ENCODE peak calls at places on chromosomes 13 and 19, in five cellular contexts. C is ovary, N is HepG2, Y is tibial nerve, K is transverse colon. R is an unnamed sample.

GRCh38 chr13:99339736-99340392 is 32.7 kb upstream of the GPR183 start:
- DNase-seq in C (no peak), N (no peak), Y (no peak), K (peak), R (no peak)

GRCh38 chr13:40191186-40191980 is 475.1 kb downstream of the FOXO1 start:
- DNase-seq in C (no peak), N (no peak), Y (no peak), K (no peak), R (no peak)

GRCh38 chr19:24055548-24055947 is 31.4 kb upstream of the ZNF254 start:
- DNase-seq in C (no peak), N (no peak), Y (no peak), K (no peak), R (no peak)

GRCh38 chr19:10871711-10872550 is 578 bp downstream of the CARM1 start:
- DNase-seq in C (peak), N (no peak), Y (no peak), K (peak), R (no peak)

GRCh38 chr13:24004971-24005370 is 107.7 kb upstream of the C1QTNF9B start:
- DNase-seq in C (no peak), N (no peak), Y (no peak), K (no peak), R (no peak)

GRCh38 chr13:35699181-35699580 is 222.7 kb upstream of the MAB21L1 start:
- DNase-seq in C (no peak), N (no peak), Y (no peak), K (no peak), R (peak)

GRCh38 chr19:51101171-51101865 is 6.9 kb downstream of the CTU1 start:
- DNase-seq in C (no peak), N (no peak), Y (no peak), K (no peak), R (no peak)

GRCh38 chr13:48731957-48732569 is 78.3 kb downstream of the CYSLTR2 start:
- DNase-seq in C (no peak), N (peak), Y (no peak), K (peak), R (no peak)

GRCh38 chr13:36341718-36342117 is 4.5 kb downstream of the SPART start:
- DNase-seq in C (no peak), N (no peak), Y (no peak), K (no peak), R (no peak)

GRCh38 chr13:108322206-108322824 is 52.8 kb downstream of the TNFSF13B start:
- DNase-seq in C (no peak), N (peak), Y (no peak), K (no peak), R (no peak)

GRCh38 chr19:16896098-16896912 is 7.5 kb downstream of the F2RL3 start:
- DNase-seq in C (peak), N (no peak), Y (no peak), K (peak), R (peak)

GRCh38 chr19:2461751-2462634 is 5.2 kb upstream of the LMNB2 start:
- DNase-seq in C (peak), N (no peak), Y (no peak), K (peak), R (no peak)

GRCh38 chr13:97223711-97224461 is 1.8 kb downstream of the MBNL2 start:
- DNase-seq in C (peak), N (peak), Y (no peak), K (peak), R (no peak)

GRCh38 chr13:19150226-19150625 is 31.4 kb downstream of the TUBA3C start:
- DNase-seq in C (no peak), N (no peak), Y (no peak), K (no peak), R (no peak)

GRCh38 chr19:29001006-29001921 is 211.7 kb downstream of the UQCRFS1 start:
- DNase-seq in C (peak), N (no peak), Y (no peak), K (no peak), R (no peak)

GRCh38 chr19:55540619-55541018 is 3.7 kb upstream of the SBK2 start:
- DNase-seq in C (no peak), N (no peak), Y (no peak), K (no peak), R (no peak)

GRCh38 chr19:41351339-41352245 is 2.1 kb downstream of the TGFB1 start:
- DNase-seq in C (peak), N (no peak), Y (no peak), K (peak), R (peak)

GRCh38 chr13:102231486-102231885 is 170.4 kb downstream of the FGF14 start:
- DNase-seq in C (no peak), N (no peak), Y (no peak), K (no peak), R (no peak)

GRCh38 chr13:39016087-39016486 is 21.8 kb downstream of the PROSER1 start:
- DNase-seq in C (no peak), N (no peak), Y (no peak), K (no peak), R (no peak)

GRCh38 chr13:51767100-51767499 is 36.9 kb downstream of the DHRS12 start:
- DNase-seq in C (no peak), N (no peak), Y (no peak), K (no peak), R (no peak)

GRCh38 chr19:3899531-3900294 is 19.2 kb downstream of the ATCAY start:
- DNase-seq in C (no peak), N (no peak), Y (no peak), K (peak), R (no peak)

GRCh38 chr19:33819496-33819874 is 22.8 kb downstream of the KCTD15 start:
- DNase-seq in C (no peak), N (no peak), Y (no peak), K (no peak), R (no peak)

GRCh38 chr19:7856679-7857663 is 17.2 kb downstream of the PRR36 start:
- DNase-seq in C (no peak), N (no peak), Y (no peak), K (no peak), R (no peak)

GRCh38 chr13:35857769-35858168 is 273.4 kb downstream of the DCLK1 start:
- DNase-seq in C (no peak), N (no peak), Y (no peak), K (no peak), R (no peak)

GRCh38 chr19:15836345-15836594 is 20.8 kb upstream of the OR10H1 start:
- DNase-seq in C (no peak), N (no peak), Y (no peak), K (no peak), R (no peak)

GRCh38 chr19:57720878-57721277 is 6.5 kb downstream of the ZNF671 start:
- DNase-seq in C (no peak), N (no peak), Y (no peak), K (no peak), R (no peak)

GRCh38 chr19:55973982-55974381 is 12.6 kb upstream of the NLRP5 start:
- DNase-seq in C (no peak), N (no peak), Y (no peak), K (no peak), R (no peak)

GRCh38 chr19:48403606-48404005 is 10.1 kb downstream of the GRIN2D start:
- DNase-seq in C (no peak), N (peak), Y (no peak), K (peak), R (no peak)

GRCh38 chr19:33241530-33242101 is 16.0 kb upstream of the SLC7A10 start:
- DNase-seq in C (no peak), N (no peak), Y (no peak), K (peak), R (no peak)

GRCh38 chr19:2661615-2662014 is 40.9 kb downstream of the GNG7 start:
- DNase-seq in C (no peak), N (no peak), Y (no peak), K (no peak), R (no peak)

GRCh38 chr19:4368128-4368820 is 24.9 kb downstream of the MPND start:
- DNase-seq in C (no peak), N (no peak), Y (no peak), K (no peak), R (no peak)

GRCh38 chr13:32023096-32023495 is 8.5 kb upstream of the FRY start:
- DNase-seq in C (no peak), N (no peak), Y (no peak), K (no peak), R (no peak)

GRCh38 chr13:30493670-30494381 is 28.1 kb upstream of the HMGB1 start:
- DNase-seq in C (no peak), N (no peak), Y (no peak), K (no peak), R (no peak)

GRCh38 chr19:21612403-21612872 is 107.0 kb downstream of the ZNF429 start:
- DNase-seq in C (no peak), N (no peak), Y (no peak), K (no peak), R (no peak)

DNA sequence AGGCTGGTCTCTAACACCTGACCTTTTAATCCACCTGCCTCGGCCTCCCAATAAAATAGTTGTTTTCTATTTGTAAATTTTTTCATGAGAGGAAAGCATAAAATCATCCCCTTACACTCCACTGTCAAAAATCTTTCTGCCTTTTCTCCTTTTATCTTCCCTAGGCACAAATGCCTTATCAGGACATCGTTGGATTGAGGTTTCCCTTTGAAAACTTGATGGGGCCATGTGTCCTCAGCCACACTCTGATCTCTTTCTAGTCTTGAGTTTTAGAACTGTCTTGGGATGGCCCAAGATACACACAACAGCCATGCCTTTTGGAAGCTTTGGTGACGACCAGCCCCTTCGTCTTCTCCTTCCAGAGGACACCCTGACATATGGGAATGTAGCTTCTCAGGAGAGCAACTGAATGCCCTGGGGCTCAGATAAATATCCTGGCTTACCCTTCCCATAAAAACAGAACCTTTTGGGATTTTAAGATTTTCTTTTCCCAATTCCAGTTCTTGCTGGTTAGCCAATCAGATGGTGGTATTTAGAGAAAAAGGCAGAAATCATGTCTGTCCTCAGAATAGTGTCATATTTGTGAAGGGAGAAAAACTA is 112.4 kb downstream of the ZNF429 start:
- DNase-seq in C (no peak), N (no peak), Y (no peak), K (no peak), R (no peak)
- TF ChIP-seq EP300 in C (no peak), N (no peak), Y (no peak), K (no peak), R (no peak)

DNA sequence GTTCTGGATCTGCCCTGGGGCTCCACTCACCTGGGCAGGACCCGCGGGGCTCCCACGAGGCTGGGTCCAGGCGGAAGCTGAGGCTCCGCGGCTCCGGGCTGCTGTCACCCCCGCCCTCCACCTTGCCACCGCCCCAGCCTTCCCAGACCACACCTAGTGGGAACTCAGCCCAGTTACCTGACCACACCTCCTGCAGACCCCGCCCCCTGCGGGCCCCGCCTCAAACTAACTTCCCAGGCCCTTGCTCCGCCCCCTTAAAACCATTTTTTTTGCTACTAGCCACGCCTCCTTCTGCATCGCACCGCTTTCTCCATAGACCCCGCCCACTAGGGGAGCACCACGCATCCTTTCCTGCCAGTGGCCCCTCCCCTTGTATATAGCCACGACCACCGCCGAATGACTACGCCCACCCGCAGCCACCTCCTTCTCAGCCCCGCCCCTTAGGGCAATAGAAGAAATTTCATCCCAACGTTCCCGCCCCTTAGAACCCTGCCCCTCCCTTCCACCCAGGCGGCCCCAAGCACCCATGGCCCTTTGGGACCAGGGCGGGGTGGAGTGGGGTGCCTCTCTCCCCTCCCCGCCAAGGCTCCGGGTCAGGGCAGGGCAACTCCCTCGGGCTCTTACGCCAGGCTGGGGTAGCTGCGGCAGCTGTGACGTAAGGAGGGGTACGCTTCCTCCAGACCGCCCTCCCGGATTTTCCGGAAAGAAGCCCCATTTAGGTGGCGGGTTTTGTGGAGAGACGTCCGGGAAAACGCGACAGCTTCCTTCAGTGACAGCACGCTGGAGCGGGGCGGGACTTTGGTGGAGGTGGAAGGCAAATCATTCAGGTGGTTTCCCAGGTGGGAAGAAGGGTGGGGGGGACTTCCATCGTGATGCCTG is at the start of gene SH2D3A:
- DNase-seq in C (no peak), N (peak), Y (no peak), K (peak), R (peak)
- H3K27ac ChIP-seq in C (no peak), N (no peak), Y (no peak), K (peak), R (peak)

GRCh38 chr13:46463719-46464118 is 76.7 kb upstream of the RUBCNL start:
- DNase-seq in C (no peak), N (no peak), Y (no peak), K (no peak), R (no peak)

GRCh38 chr13:46468570-46468969 is 81.5 kb upstream of the RUBCNL start:
- DNase-seq in C (no peak), N (no peak), Y (no peak), K (no peak), R (no peak)

GRCh38 chr13:46473806-46474205 is 79.2 kb upstream of the LRCH1 start:
- DNase-seq in C (no peak), N (no peak), Y (no peak), K (no peak), R (no peak)

GRCh38 chr13:46472384-46472783 is 80.6 kb upstream of the LRCH1 start:
- DNase-seq in C (no peak), N (no peak), Y (no peak), K (no peak), R (no peak)

DNA sequence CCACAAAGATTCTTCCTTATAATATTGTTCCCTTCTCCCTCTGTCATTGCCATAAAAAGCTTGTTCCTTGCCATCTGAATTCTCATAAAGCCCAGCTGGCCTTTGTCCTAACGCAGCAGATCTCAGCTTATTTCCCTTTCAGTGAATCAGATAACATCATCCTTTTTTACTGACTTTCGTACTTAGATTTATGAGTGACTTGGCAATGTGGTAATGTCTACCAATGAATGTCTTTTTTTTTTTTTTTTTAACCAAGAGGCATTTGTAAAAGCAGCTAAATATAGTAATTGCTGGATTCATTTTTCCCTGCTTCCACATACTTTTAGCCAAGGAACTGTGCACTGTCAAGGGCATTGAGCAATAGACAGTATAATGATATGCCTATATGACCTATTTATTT is 82.0 kb upstream of the RUBCNL start:
- DNase-seq in C (no peak), N (no peak), Y (no peak), K (no peak), R (no peak)
- TF ChIP-seq EP300 in C (no peak), N (no peak), Y (no peak), K (no peak), R (no peak)

GRCh38 chr13:113585828-113586355 is 1.3 kb downstream of the TFDP1 start:
- DNase-seq in C (peak), N (no peak), Y (no peak), K (peak), R (peak)

GRCh38 chr13:113582841-113583631 is 1.5 kb upstream of the TFDP1 start:
- DNase-seq in C (peak), N (peak), Y (no peak), K (peak), R (no peak)

GRCh38 chr13:113586661-113587479 is 2.3 kb downstream of the TFDP1 start:
- DNase-seq in C (peak), N (no peak), Y (no peak), K (peak), R (peak)

GRCh38 chr13:113584205-113584869 is at the start of gene TFDP1:
- DNase-seq in C (peak), N (peak), Y (no peak), K (peak), R (peak)

GRCh38 chr13:113584870-113585671 is 518 bp downstream of the TFDP1 start:
- DNase-seq in C (peak), N (no peak), Y (no peak), K (peak), R (peak)
- H3K27ac ChIP-seq in C (no peak), N (peak), Y (no peak), K (no peak), R (no peak)

DNA sequence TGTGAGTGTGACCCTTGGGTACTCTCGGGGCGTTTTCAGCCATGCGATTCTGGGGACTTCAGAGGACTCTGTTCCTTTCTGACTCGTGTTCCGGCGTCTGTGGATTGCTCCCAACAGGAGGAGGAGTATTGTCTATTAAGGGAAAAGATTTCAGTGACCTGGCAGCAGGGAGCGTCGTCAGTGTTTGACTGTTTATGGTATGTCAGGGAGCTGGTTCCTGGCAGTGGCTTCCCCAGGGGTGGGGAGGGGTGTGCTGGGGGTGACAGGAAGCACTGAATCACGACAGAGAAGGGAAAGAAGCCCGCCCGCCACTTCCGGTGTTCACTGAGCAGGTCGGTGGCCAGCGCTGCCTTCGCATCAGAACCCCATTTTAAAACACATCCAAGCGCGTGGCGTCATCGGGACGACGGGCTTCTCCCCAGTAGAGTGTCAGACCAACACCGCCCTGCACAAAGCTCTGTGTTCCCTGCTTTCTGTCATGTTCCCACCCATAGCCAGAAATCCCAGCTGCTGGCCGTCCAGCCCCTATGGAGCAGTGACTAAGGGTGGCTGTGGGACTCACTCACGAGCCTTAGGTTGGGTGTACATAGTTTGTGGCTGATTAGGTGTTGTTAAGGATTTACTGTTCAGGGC is 33.8 kb downstream of the COL4A2 start:
- DNase-seq in C (peak), N (no peak), Y (peak), K (peak), R (no peak)
- TF ChIP-seq EP300 in C (peak), N (no peak), Y (peak), K (peak), R (peak)